ENCODE peak calls at places on chromosomes 5 and 9, in nine cellular contexts. P is endothelial cell of umbilical vein; G is GM23248; V is keratinocyte; S is heart left ventricle; M is kidney; A is CD4-positive, alpha-beta memory T cell; C is pancreas; W is mammary epithelial cell. T is an unnamed sample.

GRCh38 chr5:142122116-142122515 is 13.5 kb downstream of the NDFIP1 start:
- DNase-seq in P (no peak), G (no peak), V (no peak), S (no peak), M (no peak), A (no peak), C (no peak), W (no peak), T (no peak)

GRCh38 chr5:151026088-151026487 is 5.7 kb downstream of the GPX3 start:
- DNase-seq in P (no peak), G (no peak), V (no peak), S (no peak), M (no peak), A (no peak), C (no peak), W (no peak), T (no peak)

GRCh38 chr9:89372230-89372816 is 54.0 kb downstream of the SECISBP2 start:
- DNase-seq in P (no peak), G (no peak), V (no peak), S (no peak), M (no peak), A (peak; percentile 61), C (peak; percentile 63), W (no peak), T (no peak)

GRCh38 chr9:89419978-89420394 is 77.9 kb downstream of the SEMA4D start:
- DNase-seq in P (no peak), G (no peak), V (no peak), S (no peak), M (no peak), A (peak; percentile 55), C (no peak), W (peak; percentile 6), T (no peak)

GRCh38 chr5:40932766-40933165 is 23.5 kb downstream of the C7 start:
- DNase-seq in P (no peak), G (no peak), V (no peak), S (no peak), M (no peak), A (no peak), C (no peak), W (no peak), T (no peak)

GRCh38 chr5:94544031-94544650 is 74.3 kb downstream of the KIAA0825 start:
- DNase-seq in P (peak; percentile 7), G (peak; percentile 46), V (no peak), S (no peak), M (no peak), A (no peak), C (no peak), W (peak; percentile 4), T (no peak)

GRCh38 chr5:78004559-78004958 is 228.4 kb upstream of the TBCA start:
- DNase-seq in P (no peak), G (no peak), V (no peak), S (no peak), M (no peak), A (no peak), C (no peak), W (no peak), T (no peak)

GRCh38 chr9:125971050-125971449 is 223.9 kb downstream of the PBX3 start:
- DNase-seq in P (no peak), G (no peak), V (no peak), S (no peak), M (no peak), A (no peak), C (no peak), W (no peak), T (no peak)

GRCh38 chr9:113373255-113373654 is 3.5 kb downstream of the HDHD3 start:
- DNase-seq in P (no peak), G (no peak), V (no peak), S (no peak), M (no peak), A (no peak), C (no peak), W (no peak), T (no peak)

GRCh38 chr9:113373676-113374392 is 3.0 kb downstream of the HDHD3 start:
- DNase-seq in P (no peak), G (no peak), V (no peak), S (no peak), M (no peak), A (no peak), C (peak; percentile 77), W (no peak), T (no peak)

GRCh38 chr9:113376634-113377531 is at the start of gene HDHD3:
- DNase-seq in P (peak; percentile 74), G (peak; percentile 85), V (no peak), S (peak; percentile 89), M (peak; percentile 95), A (peak; percentile 80), C (peak; percentile 95), W (peak; percentile 76), T (no peak)

GRCh38 chr9:113372059-113372458 is 4.7 kb downstream of the HDHD3 start:
- DNase-seq in P (no peak), G (no peak), V (no peak), S (no peak), M (no peak), A (no peak), C (no peak), W (no peak), T (no peak)

DNA sequence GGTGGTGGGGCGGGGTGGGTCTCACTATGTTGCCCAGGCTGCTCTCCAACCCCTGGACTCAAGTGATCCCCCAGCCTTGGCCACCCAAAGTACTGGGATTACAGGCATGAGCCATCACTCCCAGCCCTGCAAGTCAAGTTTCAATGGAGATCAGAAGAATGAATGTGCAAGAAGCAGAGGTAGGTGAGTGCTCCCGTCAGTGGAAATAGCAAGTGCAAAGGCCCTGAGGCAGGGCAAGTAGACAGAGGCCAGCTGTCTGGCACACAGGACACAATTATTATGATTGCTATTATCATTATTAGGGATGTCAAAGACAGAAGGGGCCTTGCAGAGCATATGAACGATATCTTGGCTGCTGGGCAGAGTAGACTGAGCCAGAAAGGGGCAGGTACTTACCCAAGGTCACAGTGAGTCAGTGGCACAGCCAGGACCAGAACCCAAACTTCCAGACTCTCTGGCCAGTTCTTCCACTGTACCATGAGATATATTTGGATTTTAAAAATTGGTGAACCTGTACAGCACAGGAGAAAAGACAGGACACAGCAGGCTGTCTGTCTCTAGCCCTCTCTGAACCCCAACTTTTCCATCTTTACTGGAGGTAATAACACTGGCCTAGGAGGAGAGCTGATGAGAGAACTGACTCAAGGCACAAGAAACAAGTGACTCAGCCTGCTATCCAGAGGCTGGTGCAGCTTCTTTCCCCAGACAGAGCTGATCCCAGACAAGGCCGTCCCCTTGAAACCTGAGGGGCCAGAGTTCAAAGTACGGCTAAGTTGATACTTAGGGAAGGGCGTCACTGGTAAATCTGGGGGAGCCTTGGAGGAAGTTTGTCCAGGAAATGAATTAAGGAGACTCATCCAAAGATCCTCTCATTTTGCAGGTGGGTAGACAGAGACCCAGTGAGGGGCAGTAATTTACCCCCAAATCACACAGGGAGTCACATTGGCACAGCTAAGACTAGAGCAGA is 1.4 kb downstream of the HDHD3 start:
- DNase-seq in P (no peak), G (peak; percentile 28), V (no peak), S (no peak), M (no peak), A (no peak), C (no peak), W (no peak), T (no peak)
- H3K27ac ChIP-seq in P (no peak overlapping the region), G (no peak overlapping the region), V (no peak overlapping the region), S (peak overlapping the region; percentile 8), M (peak overlapping the region; percentile 13), A (no peak overlapping the region), C (peak overlapping the region; percentile 93), W (no peak overlapping the region), T (no peak overlapping the region)

DNA sequence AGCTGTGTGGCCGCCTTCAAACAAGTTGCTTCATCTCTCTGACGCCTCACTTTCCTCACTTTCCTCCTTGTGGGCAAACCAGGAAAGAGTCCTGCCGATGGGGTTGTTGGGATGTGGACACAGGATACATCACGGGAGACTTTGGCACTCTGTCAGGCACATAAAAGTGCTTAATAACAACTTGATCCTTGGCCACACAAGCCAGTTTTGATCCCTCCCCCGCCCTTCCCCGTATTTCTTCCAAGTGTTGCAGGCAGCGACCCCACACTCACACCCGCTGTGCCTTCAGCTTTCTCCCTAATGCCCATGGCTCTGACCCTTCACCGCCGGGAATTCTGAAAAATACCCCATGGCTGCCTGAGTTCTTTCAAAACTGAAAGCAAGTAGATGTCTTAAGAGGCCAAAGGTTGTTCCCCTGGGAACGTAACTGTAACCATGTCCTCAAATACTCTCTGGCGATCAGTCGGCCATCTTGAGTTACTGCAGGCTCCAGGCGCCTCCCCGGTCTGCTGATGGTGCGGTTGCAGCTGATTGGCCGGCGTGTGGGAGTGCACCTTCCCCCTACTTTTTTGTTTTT is 59.8 kb downstream of the ARHGEF37 start:
- DNase-seq in P (no peak), G (peak; percentile 41), V (no peak), S (no peak), M (peak; percentile 90), A (no peak), C (no peak), W (no peak), T (no peak)
- H3K27ac ChIP-seq in P (no peak overlapping the region), G (no peak overlapping the region), V (no peak overlapping the region), S (peak overlapping the region; percentile 66), M (peak overlapping the region; percentile 88), A (no peak overlapping the region), C (no peak overlapping the region), W (no peak overlapping the region), T (no peak overlapping the region)

GRCh38 chr5:10249948-10250803 is at the start of gene CCT5:
- DNase-seq in P (peak; percentile 97), G (peak; percentile 99), V (peak; percentile 89), S (peak; percentile 95), M (peak; percentile 97), A (peak; percentile 96), C (peak; percentile 98), W (peak; percentile 95), T (peak; percentile 94)

GRCh38 chr5:10254686-10255085 is 4.6 kb downstream of the CCT5 start:
- DNase-seq in P (no peak), G (no peak), V (no peak), S (no peak), M (no peak), A (no peak), C (no peak), W (no peak), T (no peak)

GRCh38 chr5:10250804-10251276 is 760 bp downstream of the CCT5 start:
- DNase-seq in P (peak; percentile 37), G (peak; percentile 65), V (no peak), S (no peak), M (no peak), A (peak; percentile 35), C (no peak), W (peak; percentile 34), T (no peak)

GRCh38 chr5:10251409-10251808 is 1.3 kb downstream of the CCT5 start:
- DNase-seq in P (no peak), G (no peak), V (no peak), S (no peak), M (no peak), A (no peak), C (no peak), W (no peak), T (no peak)

GRCh38 chr5:10253390-10253789 is 3.3 kb downstream of the CCT5 start:
- DNase-seq in P (no peak), G (no peak), V (no peak), S (no peak), M (no peak), A (no peak), C (no peak), W (no peak), T (no peak)
- H3K27ac ChIP-seq in P (no peak overlapping the region), G (no peak overlapping the region), V (no peak overlapping the region), S (no peak overlapping the region), M (no peak overlapping the region), A (no peak overlapping the region), C (no peak overlapping the region), W (no peak overlapping the region), T (no peak overlapping the region)

GRCh38 chr5:8844847-8845246 is 701.0 kb downstream of the SEMA5A start:
- DNase-seq in P (no peak), G (peak; percentile 34), V (no peak), S (no peak), M (no peak), A (no peak), C (no peak), W (no peak), T (no peak)

GRCh38 chr5:8844206-8844605 is 701.7 kb downstream of the SEMA5A start:
- DNase-seq in P (no peak), G (peak; percentile 45), V (no peak), S (no peak), M (no peak), A (no peak), C (no peak), W (no peak), T (no peak)

GRCh38 chr5:8842906-8843590 is 702.8 kb downstream of the SEMA5A start:
- DNase-seq in P (no peak), G (peak; percentile 70), V (no peak), S (no peak), M (no peak), A (no peak), C (no peak), W (peak; percentile 21), T (no peak)

GRCh38 chr5:8845316-8845715 is 700.6 kb downstream of the SEMA5A start:
- DNase-seq in P (no peak), G (peak; percentile 81), V (no peak), S (no peak), M (no peak), A (no peak), C (no peak), W (peak; percentile 19), T (no peak)

DNA sequence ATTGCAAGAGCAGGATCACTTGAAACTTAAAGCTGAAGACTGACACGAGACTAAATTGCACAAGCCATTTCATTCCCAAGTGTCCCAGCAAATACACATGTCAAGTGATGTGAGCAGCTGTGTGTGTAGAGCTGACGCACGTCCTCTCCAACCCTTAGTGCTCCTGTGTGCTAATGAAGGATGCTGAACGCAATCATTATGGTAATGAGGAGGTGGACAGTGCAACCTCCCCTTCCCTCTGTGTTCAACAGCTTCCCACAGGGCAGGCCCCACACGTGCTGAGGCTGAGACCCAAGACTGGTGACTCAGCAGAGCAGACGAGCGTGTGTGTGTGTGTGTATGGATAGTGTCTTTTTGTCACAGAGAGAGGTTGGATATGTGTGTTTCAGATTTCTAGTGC is 702.1 kb downstream of the SEMA5A start:
- DNase-seq in P (no peak), G (peak; percentile 87), V (no peak), S (no peak), M (no peak), A (no peak), C (no peak), W (no peak), T (no peak)
- H3K27ac ChIP-seq in P (no peak overlapping the region), G (peak overlapping the region; percentile 52), V (no peak overlapping the region), S (no peak overlapping the region), M (no peak overlapping the region), A (no peak overlapping the region), C (no peak overlapping the region), W (no peak overlapping the region), T (no peak overlapping the region)

T was measured in epithelial cell of prostate.